ENCODE peak calls at places on chromosome 9, in four cellular contexts. G is lower lobe of right lung, B is fibroblast of lung, S is GM18507. H is an unnamed sample.

GRCh38 chr9:110526426-110526825 is 53.1 kb downstream of the SVEP1 start:
- DNase-seq in G (no peak), B (peak), S (no peak), H (peak)

GRCh38 chr9:133880851-133881634 is 111.1 kb downstream of the VAV2 start:
- DNase-seq in G (no peak), B (no peak), S (no peak), H (peak)

GRCh38 chr9:111900934-111901612 is 4.5 kb downstream of the UGCG start:
- DNase-seq in G (no peak), B (peak), S (no peak), H (no peak)

GRCh38 chr9:4796988-4797956 is 4.5 kb downstream of the RCL1 start:
- DNase-seq in G (no peak), B (peak), S (no peak), H (peak)

GRCh38 chr9:4538621-4539020 is 48.4 kb downstream of the SLC1A1 start:
- DNase-seq in G (no peak), B (no peak), S (no peak), H (no peak)

GRCh38 chr9:119961774-119962408 is 592.7 kb upstream of the BRINP1 start:
- DNase-seq in G (peak), B (peak), S (no peak), H (peak)

GRCh38 chr9:122551371-122551770 is 1.5 kb upstream of the OR1N2 start:
- DNase-seq in G (no peak), B (no peak), S (no peak), H (no peak)

GRCh38 chr9:37679649-37680402 is 29.1 kb downstream of the FRMPD1 start:
- DNase-seq in G (no peak), B (no peak), S (no peak), H (no peak)

GRCh38 chr9:77663754-77664153 is 15.6 kb upstream of the GNA14 start:
- DNase-seq in G (peak), B (peak), S (no peak), H (no peak)

GRCh38 chr9:33329996-33330395 is 39.7 kb downstream of the NFX1 start:
- DNase-seq in G (no peak), B (peak), S (no peak), H (peak)

GRCh38 chr9:130371196-130371966 is 73.4 kb upstream of the ASS1 start:
- DNase-seq in G (no peak), B (no peak), S (no peak), H (no peak)

GRCh38 chr9:38486056-38486455 is 61.8 kb upstream of the IGFBPL1 start:
- DNase-seq in G (no peak), B (no peak), S (no peak), H (no peak)

GRCh38 chr9:134626141-134626423 is 15.5 kb upstream of the COL5A1 start:
- DNase-seq in G (peak), B (no peak), S (no peak), H (no peak)

GRCh38 chr9:114512337-114512874 is 7.1 kb upstream of the WHRN start:
- DNase-seq in G (no peak), B (no peak), S (no peak), H (no peak)

GRCh38 chr9:38026021-38026809 is 42.8 kb downstream of the SHB start:
- DNase-seq in G (no peak), B (peak), S (no peak), H (peak)

GRCh38 chr9:87567566-87567965 is 69.9 kb downstream of the DAPK1 start:
- DNase-seq in G (no peak), B (peak), S (no peak), H (peak)

H was measured in fibroblast of pulmonary artery.